ENCODE peak calls at places on chromosomes 11 and 22, in ten cellular contexts. Y is HFFc6, S is WTC11, E is RWPE2, X is colonic mucosa, O is nephron progenitor cell, G is GM13976, R is prostate gland, Z is heart right ventricle, N is stomach. M is an unnamed sample.
A peak's percentile ranks its signal among the peaks of the same experiment; 100 is the strongest.

GRCh38 chr11:93922830-93923229 is 72.4 kb upstream of the VSTM5 start:
- DNase-seq in X (no peak), S (no peak), E (no peak), Z (no peak), G (no peak), N (no peak), O (no peak), R (no peak), Y (no peak), M (no peak)

GRCh38 chr11:1891831-1892115 is at the start of gene PRR33:
- DNase-seq in E (no peak), X (no peak), Y (no peak), O (no peak), N (no peak), R (no peak), S (no peak), Z (no peak), G (no peak), M (no peak)

GRCh38 chr11:19253817-19254216 is 13.1 kb upstream of the E2F8 start:
- DNase-seq in N (no peak), G (no peak), Z (no peak), E (no peak), X (no peak), O (no peak), S (no peak), R (no peak), Y (no peak), M (no peak)

GRCh38 chr11:28228196-28228595 is 120.0 kb downstream of the METTL15 start:
- DNase-seq in S (no peak), E (no peak), N (no peak), X (no peak), Z (no peak), G (no peak), O (no peak), Y (peak; percentile 0), R (no peak), M (peak; percentile 9)

GRCh38 chr22:46894081-46894671 is 131.7 kb downstream of the TBC1D22A start:
- DNase-seq in Y (peak; percentile 2), E (no peak), Z (no peak), S (no peak), X (no peak), O (no peak), R (no peak), G (no peak), N (peak; percentile 20), M (no peak)

GRCh38 chr11:94558932-94559331 is 8.2 kb upstream of the PIWIL4 start:
- DNase-seq in O (no peak), S (no peak), G (no peak), X (no peak), N (no peak), R (no peak), E (no peak), Y (no peak), Z (no peak), M (no peak)

GRCh38 chr22:42376721-42377177 is 55.5 kb downstream of the NFAM1 start:
- DNase-seq in X (peak; percentile 70), Z (peak; percentile 73), Y (no peak), N (peak; percentile 29), G (no peak), E (peak; percentile 24), S (peak; percentile 65), R (no peak), O (peak; percentile 64), M (no peak)

GRCh38 chr11:131924001-131924400 is 553.6 kb downstream of the NTM start:
- DNase-seq in E (no peak), S (no peak), Y (no peak), Z (no peak), R (no peak), N (no peak), G (no peak), O (no peak), X (no peak), M (no peak)

GRCh38 chr11:76236092-76237026 is 30.1 kb upstream of the WNT11 start:
- DNase-seq in Z (peak; percentile 69), Y (peak; percentile 38), R (peak; percentile 50), X (no peak), S (peak; percentile 78), O (peak; percentile 72), G (peak; percentile 79), E (no peak), N (peak; percentile 51), M (peak; percentile 74)

GRCh38 chr11:100808904-100809491 is 121.9 kb downstream of the ARHGAP42 start:
- DNase-seq in S (no peak), N (no peak), Y (peak; percentile 28), R (no peak), E (no peak), G (no peak), Z (no peak), X (no peak), O (no peak), M (no peak)

GRCh38 chr11:60838132-60838531 is 3.8 kb upstream of the CCDC86 start:
- DNase-seq in O (no peak), S (peak; percentile 55), G (no peak), X (no peak), Y (no peak), E (no peak), R (no peak), Z (no peak), N (no peak), M (no peak)

DNA sequence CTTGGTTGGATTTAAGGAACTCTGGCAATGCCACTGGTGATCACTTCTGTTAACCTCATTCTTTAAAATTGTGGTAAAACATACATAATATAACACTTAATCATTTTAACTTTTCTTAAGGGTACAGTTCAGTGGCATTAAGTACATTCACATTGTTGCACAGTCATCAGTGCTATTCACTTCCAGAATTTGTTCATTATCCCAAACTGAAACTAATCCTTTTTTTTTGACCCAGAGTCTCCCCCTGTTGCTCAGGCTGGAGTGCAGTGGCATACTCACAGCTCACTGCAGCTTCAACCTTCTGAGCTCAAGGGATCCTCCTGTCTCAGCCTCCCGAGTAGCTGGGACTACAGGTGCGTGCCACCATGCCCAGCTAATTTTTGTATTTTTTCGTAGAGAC is 10.6 kb downstream of the ELF5 start:
- DNase-seq in Z (no peak), S (no peak), O (no peak), Y (no peak), E (no peak), N (no peak), X (no peak), R (no peak), G (no peak), M (no peak)
- TF ChIP-seq CTCF in Z (no peak), S (no peak), O (no peak), Y (no peak), E (no peak), N (no peak), X (no peak), R (no peak), G (no peak), M (no peak)

GRCh38 chr11:9859491-9860305 is 195.8 kb downstream of the SWAP70 start:
- DNase-seq in O (no peak), R (no peak), N (no peak), E (no peak), Z (no peak), G (no peak), S (no peak), X (no peak), Y (peak; percentile 18), M (peak; percentile 23)
- TF ChIP-seq CTCF in O (no peak), R (no peak), N (no peak), E (no peak), Z (no peak), G (no peak), S (no peak), X (no peak), Y (no peak), M (no peak)

GRCh38 chr11:86041975-86042378 is 26.9 kb downstream of the PICALM start:
- DNase-seq in X (peak; percentile 81), S (peak; percentile 63), O (peak; percentile 67), E (no peak), Z (no peak), R (peak; percentile 84), N (peak; percentile 64), G (peak; percentile 64), Y (peak; percentile 83), M (peak; percentile 87)
- TF ChIP-seq CTCF in X (peak; percentile 78), S (peak; percentile 94), O (peak; percentile 92), E (peak; percentile 96), Z (peak; percentile 75), R (peak; percentile 94), N (peak; percentile 79), G (peak; percentile 72), Y (peak; percentile 100), M (peak; percentile 78)

GRCh38 chr11:22133785-22134184 is 59.1 kb upstream of the ANO5 start:
- DNase-seq in Y (no peak), N (no peak), X (no peak), S (no peak), E (no peak), R (no peak), Z (no peak), O (no peak), G (no peak), M (no peak)

DNA sequence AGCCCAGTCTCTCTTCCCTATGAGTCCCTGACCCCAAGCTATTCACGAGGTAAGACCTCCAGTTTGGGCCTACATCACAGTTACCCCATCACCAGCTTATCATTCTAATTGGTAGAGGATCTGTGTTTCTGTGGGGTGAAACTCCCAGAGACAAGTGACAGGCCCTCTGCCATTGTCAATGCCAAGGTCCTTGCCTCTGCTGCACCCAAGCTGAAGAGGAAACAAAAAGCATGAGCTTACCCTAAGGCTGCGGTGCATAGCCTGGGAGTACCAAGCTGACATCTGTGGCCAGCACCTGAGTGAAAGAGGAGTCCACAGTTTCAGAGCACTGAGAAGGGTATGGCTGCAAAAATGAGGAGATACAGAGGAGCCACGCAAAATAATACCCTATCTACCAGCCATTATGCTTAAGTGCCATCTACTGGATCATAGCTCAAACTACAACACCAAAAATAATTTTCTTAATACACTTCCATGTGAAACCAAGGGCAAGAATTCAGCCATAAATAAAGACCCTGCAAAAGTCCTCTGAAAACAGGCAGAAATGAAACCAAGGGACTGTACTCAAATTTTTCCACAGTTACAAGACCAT is 62.3 kb upstream of the ANO5 start:
- DNase-seq in O (no peak), N (no peak), Z (no peak), S (no peak), E (no peak), R (no peak), X (no peak), Y (no peak), G (no peak), M (peak; percentile 0)
- TF ChIP-seq CTCF in O (peak; percentile 47), N (peak; percentile 10), Z (peak; percentile 24), S (peak; percentile 15), E (peak; percentile 52), R (peak; percentile 27), X (no peak), Y (peak; percentile 40), G (no peak), M (no peak)